ENCODE peak calls at places on chromosomes 5 and 9, in nine cellular contexts. F is suprapubic skin; W is mesothelial cell of epicardium; A is AML-193; O is activated CD4-positive, alpha-beta T cell treated with anti-CD3 and anti-CD28 coated beads, Interleukin-2, amount 10 ng/mL, durations not matched to agents 24 days and 14 days; C is smooth muscle cell of the brain vasculature; T is left colon; Q is colonic mucosa; N is NCI-H1436. D is an unnamed sample.

GRCh38 chr5:54646285-54647101 is 128.9 kb downstream of the SNX18 start:
- DNase-seq in F (peak; percentile 86), W (no peak), A (peak; percentile 79), O (peak; percentile 94), C (peak; percentile 88), T (peak; percentile 61), Q (peak; percentile 55), N (peak; percentile 18), D (peak; percentile 45)

GRCh38 chr5:41876678-41877077 is 6.5 kb upstream of the OXCT1 start:
- DNase-seq in F (no peak), W (no peak), A (no peak), O (no peak), C (no peak), T (no peak), Q (no peak), N (no peak), D (no peak)

GRCh38 chr5:76688836-76689235 is 27.1 kb upstream of the F2R start:
- DNase-seq in F (no peak), W (no peak), A (no peak), O (no peak), C (no peak), T (no peak), Q (no peak), N (no peak), D (no peak)

GRCh38 chr9:125650271-125650737 is 56.7 kb downstream of the MAPKAP1 start:
- DNase-seq in F (no peak), W (no peak), A (peak; percentile 96), O (peak; percentile 61), C (no peak), T (no peak), Q (no peak), N (no peak), D (no peak)

GRCh38 chr5:14164764-14165163 is 21.6 kb downstream of the TRIO start:
- DNase-seq in F (no peak), W (no peak), A (no peak), O (no peak), C (no peak), T (no peak), Q (no peak), N (no peak), D (no peak)

GRCh38 chr5:81750308-81751008 is 439 bp downstream of the SSBP2 start:
- DNase-seq in F (peak; percentile 81), W (peak; percentile 25), A (no peak), O (peak; percentile 81), C (no peak), T (no peak), Q (peak; percentile 21), N (no peak), D (no peak)

GRCh38 chr5:34053571-34054271 is 10.7 kb upstream of the C1QTNF3 start:
- DNase-seq in F (no peak), W (no peak), A (no peak), O (no peak), C (no peak), T (no peak), Q (no peak), N (no peak), D (no peak)

GRCh38 chr5:91179018-91179417 is 204.1 kb downstream of the ARRDC3 start:
- DNase-seq in F (no peak), W (no peak), A (no peak), O (no peak), C (no peak), T (no peak), Q (no peak), N (no peak), D (no peak)

GRCh38 chr9:128155736-128156500 is 4.1 kb upstream of the BBLN start:
- DNase-seq in F (no peak), W (no peak), A (no peak), O (no peak), C (no peak), T (no peak), Q (no peak), N (no peak), D (no peak)

GRCh38 chr5:106827061-106827460 is 843.7 kb downstream of the EFNA5 start:
- DNase-seq in F (no peak), W (no peak), A (no peak), O (no peak), C (no peak), T (no peak), Q (no peak), N (no peak), D (no peak)

GRCh38 chr9:116152390-116152789 is 1.2 kb upstream of the PAPPA start:
- DNase-seq in F (no peak), W (no peak), A (peak; percentile 4), O (no peak), C (no peak), T (no peak), Q (no peak), N (no peak), D (no peak)

GRCh38 chr5:11128021-11128420 is 367.0 kb upstream of the DAP start:
- DNase-seq in F (no peak), W (no peak), A (no peak), O (no peak), C (no peak), T (no peak), Q (no peak), N (no peak), D (no peak)

GRCh38 chr5:155485344-155485743 is 471.8 kb downstream of the KIF4B start:
- DNase-seq in F (no peak), W (no peak), A (no peak), O (no peak), C (no peak), T (no peak), Q (no peak), N (no peak), D (no peak)

GRCh38 chr9:128245293-128246151 is 30.3 kb downstream of the GOLGA2 start:
- DNase-seq in F (no peak), W (peak; percentile 54), A (peak; percentile 25), O (no peak), C (peak; percentile 55), T (no peak), Q (peak; percentile 30), N (no peak), D (no peak)

GRCh38 chr9:86735772-86736458 is 211.4 kb downstream of the GAS1 start:
- DNase-seq in F (no peak), W (no peak), A (no peak), O (no peak), C (no peak), T (no peak), Q (no peak), N (no peak), D (no peak)

GRCh38 chr9:115730396-115730795 is 423.2 kb upstream of the PAPPA start:
- DNase-seq in F (no peak), W (no peak), A (no peak), O (no peak), C (no peak), T (no peak), Q (no peak), N (no peak), D (no peak)

GRCh38 chr5:102668220-102668930 is 86.7 kb upstream of the PAM start:
- DNase-seq in F (no peak), W (no peak), A (no peak), O (peak; percentile 24), C (no peak), T (no peak), Q (no peak), N (peak; percentile 76), D (no peak)

GRCh38 chr5:68239485-68239884 is 23.9 kb downstream of the PIK3R1 start:
- DNase-seq in F (peak; percentile 91), W (no peak), A (peak; percentile 93), O (peak; percentile 92), C (no peak), T (peak; percentile 71), Q (peak; percentile 70), N (no peak), D (no peak)

GRCh38 chr9:68705636-68706578 is 867 bp downstream of the PIP5K1B start:
- DNase-seq in F (no peak), W (no peak), A (peak; percentile 65), O (peak; percentile 70), C (no peak), T (peak; percentile 68), Q (peak; percentile 59), N (no peak), D (no peak)

GRCh38 chr9:129237195-129237611 is 59.1 kb upstream of the IER5L start:
- DNase-seq in F (no peak), W (no peak), A (no peak), O (peak; percentile 80), C (no peak), T (no peak), Q (no peak), N (no peak), D (no peak)

GRCh38 chr9:129626944-129627297 is 958 bp downstream of the NTMT1 start:
- DNase-seq in F (no peak), W (no peak), A (no peak), O (no peak), C (no peak), T (no peak), Q (no peak), N (no peak), D (no peak)

GRCh38 chr9:91474656-91475055 is 51.0 kb upstream of the NFIL3 start:
- DNase-seq in F (no peak), W (no peak), A (no peak), O (no peak), C (no peak), T (no peak), Q (no peak), N (no peak), D (no peak)

GRCh38 chr9:14752271-14752670 is 29.7 kb upstream of the CER1 start:
- DNase-seq in F (no peak), W (no peak), A (no peak), O (no peak), C (no peak), T (no peak), Q (no peak), N (no peak), D (no peak)

GRCh38 chr9:34521406-34522045 is 1.3 kb downstream of the ENHO start:
- DNase-seq in F (no peak), W (no peak), A (no peak), O (peak; percentile 61), C (no peak), T (no peak), Q (no peak), N (no peak), D (no peak)

GRCh38 chr5:145856285-145856818 is 16.5 kb downstream of the GRXCR2 start:
- DNase-seq in F (no peak), W (peak; percentile 24), A (no peak), O (no peak), C (peak; percentile 44), T (peak; percentile 36), Q (no peak), N (no peak), D (peak; percentile 61)

GRCh38 chr5:43033845-43034590 is 6.1 kb downstream of the ANXA2R start:
- DNase-seq in F (no peak), W (no peak), A (no peak), O (no peak), C (no peak), T (no peak), Q (no peak), N (no peak), D (no peak)

GRCh38 chr9:86464242-86464641 is 110.0 kb upstream of the TUT7 start:
- DNase-seq in F (no peak), W (no peak), A (no peak), O (no peak), C (no peak), T (no peak), Q (no peak), N (no peak), D (no peak)

GRCh38 chr5:164636456-164636855 is 1131.0 kb downstream of the MAT2B start:
- DNase-seq in F (no peak), W (no peak), A (no peak), O (no peak), C (no peak), T (no peak), Q (no peak), N (no peak), D (no peak)

GRCh38 chr5:81747030-81747429 is 3.9 kb downstream of the SSBP2 start:
- DNase-seq in F (no peak), W (no peak), A (no peak), O (no peak), C (no peak), T (no peak), Q (no peak), N (no peak), D (no peak)

GRCh38 chr9:19999491-20000057 is 210.7 kb upstream of the SLC24A2 start:
- DNase-seq in F (no peak), W (no peak), A (no peak), O (peak; percentile 88), C (peak; percentile 29), T (no peak), Q (no peak), N (no peak), D (no peak)

GRCh38 chr5:72511371-72512178 is 4.4 kb upstream of the ZNF366 start:
- DNase-seq in F (no peak), W (no peak), A (no peak), O (no peak), C (no peak), T (no peak), Q (peak; percentile 46), N (no peak), D (no peak)

D was measured in pancreas.